ENCODE peak calls at places on chromosomes 5 and 9, in four cellular contexts. Q is SK-N-SH, R is K562, S is HCT116. J is an unnamed sample.

GRCh38 chr9:122387526-122387925 is 16.7 kb downstream of the PTGS1 start:
- DNase-seq in R (no peak), S (no peak), Q (no peak), J (no peak)

GRCh38 chr5:147084702-147085101 is 150.1 kb upstream of the STK32A start:
- DNase-seq in R (no peak), S (no peak), Q (no peak), J (no peak)

GRCh38 chr9:17137576-17137975 is 2.7 kb downstream of the CNTLN start:
- DNase-seq in R (no peak), S (no peak), Q (no peak), J (no peak)

GRCh38 chr9:104099630-104100029 is 5.5 kb downstream of the SMC2 start:
- DNase-seq in R (no peak), S (no peak), Q (no peak), J (no peak)

GRCh38 chr9:108021311-108021710 is 531.7 kb upstream of the KLF4 start:
- DNase-seq in Q (no peak), S (no peak), R (no peak), J (no peak)

GRCh38 chr9:83472221-83472665 is 66.0 kb downstream of the FRMD3 start:
- DNase-seq in Q (no peak), R (no peak), S (no peak), J (no peak)

GRCh38 chr9:133855802-133856592 is 117.8 kb upstream of the SARDH start:
- DNase-seq in S (no peak), Q (no peak), R (no peak), J (no peak)

GRCh38 chr5:124555179-124555578 is 191.3 kb downstream of the ZNF608 start:
- DNase-seq in R (no peak), Q (no peak), S (no peak), J (no peak)

GRCh38 chr5:27466959-27467358 is 428.6 kb upstream of the CDH9 start:
- DNase-seq in Q (no peak), R (no peak), S (no peak), J (no peak)

GRCh38 chr5:132662004-132662401 is 4.0 kb downstream of the IL13 start:
- DNase-seq in R (no peak), S (no peak), Q (no peak), J (no peak)

GRCh38 chr9:13568851-13569618 is 289.5 kb upstream of the MPDZ start:
- DNase-seq in S (no peak), Q (no peak), R (no peak), J (no peak)

GRCh38 chr9:131720330-131720729 is 19.5 kb downstream of the RAPGEF1 start:
- DNase-seq in Q (no peak), S (no peak), R (no peak), J (no peak)

GRCh38 chr9:5628183-5628529 is 751 bp upstream of the RIC1 start:
- DNase-seq in S (no peak), R (no peak), Q (peak), J (no peak)

GRCh38 chr5:137233726-137234125 is 265.4 kb downstream of the SPOCK1 start:
- DNase-seq in R (no peak), S (no peak), Q (no peak), J (no peak)
- TF ChIP-seq YY1 in R (no peak), S (no peak), Q (no peak), J (no peak)

DNA sequence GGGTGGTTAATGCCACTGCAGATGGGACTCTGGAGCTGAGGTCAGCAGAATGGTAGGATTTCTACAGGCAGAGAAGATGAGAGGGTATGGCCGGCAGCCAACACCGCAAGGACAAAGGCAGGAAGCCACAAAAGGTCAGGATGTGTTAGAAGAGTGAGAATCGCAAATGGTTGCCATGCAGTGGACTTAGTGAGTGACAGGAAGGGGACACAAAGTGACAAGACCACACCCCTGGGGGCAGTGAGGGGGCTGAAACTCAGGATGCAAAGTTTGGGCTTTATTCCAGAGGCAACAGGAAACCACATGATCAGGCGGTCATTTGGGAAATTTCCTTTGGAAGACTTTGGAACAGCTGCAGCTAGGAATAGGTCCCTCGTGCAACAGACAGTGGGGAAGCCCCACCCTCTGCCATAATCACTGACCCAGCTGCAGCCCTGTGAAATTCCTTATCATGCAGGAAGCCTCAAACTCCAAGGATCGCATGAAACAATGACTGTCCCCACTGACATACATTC is 14.2 kb upstream of the CCDC180 start:
- DNase-seq in Q (no peak), S (no peak), R (no peak), J (no peak)
- TF ChIP-seq YY1 in Q (no peak), S (no peak), R (no peak), J (no peak)

DNA sequence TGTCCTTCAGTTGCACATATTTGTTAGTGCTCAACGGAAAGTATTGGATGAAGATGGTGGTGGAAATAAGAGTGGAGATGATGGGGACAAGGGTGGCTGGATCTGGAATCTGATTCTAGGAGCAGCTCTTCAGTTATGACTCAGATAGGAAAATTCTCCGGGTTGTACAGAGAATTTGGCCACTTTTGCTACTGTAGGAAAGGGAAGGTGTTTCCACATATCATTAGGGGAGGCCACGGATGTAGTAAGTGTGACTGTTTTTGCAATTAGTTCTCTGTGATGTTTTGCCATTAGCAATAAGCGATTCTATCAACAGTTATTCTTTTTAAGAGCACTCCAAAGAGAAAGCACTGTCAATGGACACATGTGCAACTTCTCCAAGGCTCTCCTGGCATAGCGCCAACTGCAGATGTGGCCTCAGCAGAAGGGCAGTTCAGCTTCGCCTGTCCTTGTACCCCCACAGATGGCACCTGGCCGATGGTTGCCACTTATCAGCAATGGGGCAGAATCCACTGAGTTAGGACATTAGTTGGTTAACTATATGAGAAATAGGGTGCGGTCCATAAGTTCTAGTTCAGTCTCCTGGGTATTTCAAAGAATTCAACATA is 96.4 kb downstream of the ARSB start:
- DNase-seq in R (no peak), S (no peak), Q (no peak), J (no peak)
- TF ChIP-seq YY1 in R (no peak), S (no peak), Q (no peak), J (no peak)

GRCh38 chr9:6735422-6735821 is 22.4 kb upstream of the KDM4C start:
- DNase-seq in R (no peak), S (no peak), Q (no peak), J (no peak)

GRCh38 chr9:6733243-6733642 is 24.5 kb upstream of the KDM4C start:
- DNase-seq in S (no peak), Q (no peak), R (no peak), J (no peak)

GRCh38 chr9:6733831-6734230 is 23.9 kb upstream of the KDM4C start:
- DNase-seq in S (no peak), Q (no peak), R (no peak), J (no peak)

DNA sequence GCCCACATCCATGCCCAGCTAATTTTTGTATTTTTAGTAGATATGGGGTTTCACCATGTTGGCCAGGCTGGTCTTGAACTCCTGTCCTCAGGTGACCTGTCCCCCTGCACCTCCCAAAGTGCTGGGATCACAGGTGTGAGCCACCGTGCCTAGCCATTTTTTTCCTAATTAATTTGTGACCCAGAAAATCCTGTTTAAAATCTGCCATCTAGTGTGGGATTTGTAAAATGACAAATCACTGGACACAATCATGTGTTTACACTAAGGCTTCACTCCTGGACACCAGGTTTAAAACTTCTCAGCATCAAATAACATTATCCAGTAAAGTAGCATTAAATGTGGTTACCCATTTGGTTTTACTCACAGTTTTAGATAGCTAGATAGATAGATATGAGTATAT is 18.6 kb upstream of the KDM4C start:
- DNase-seq in R (no peak), S (peak), Q (peak), J (no peak)
- TF ChIP-seq YY1 in R (no peak), S (no peak), Q (no peak), J (no peak)

DNA sequence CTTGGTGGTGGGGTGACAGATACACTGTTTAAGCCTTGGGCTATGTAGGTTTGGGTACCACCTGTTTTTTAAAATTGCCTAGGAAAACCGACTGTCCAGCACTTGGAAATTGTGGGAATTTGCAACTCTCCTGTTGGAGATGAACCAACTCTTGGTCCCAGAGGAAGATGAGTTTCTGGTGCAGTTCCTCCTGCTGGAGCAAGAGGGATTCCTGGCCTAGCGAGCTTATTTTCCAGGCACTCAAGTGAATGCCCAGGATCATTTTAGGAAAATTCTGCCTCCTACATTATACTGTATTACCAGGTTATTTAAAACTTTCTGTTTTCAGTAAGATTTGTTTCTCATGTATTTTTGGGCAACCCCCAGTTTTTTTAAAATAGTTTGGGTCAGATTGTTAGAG is 33.7 kb downstream of the AP3S1 start:
- DNase-seq in S (no peak), R (no peak), Q (no peak), J (no peak)
- TF ChIP-seq YY1 in S (no peak), R (no peak), Q (no peak), J (no peak)

GRCh38 chr9:18569941-18570630 is 96.1 kb downstream of the ADAMTSL1 start:
- DNase-seq in Q (no peak), S (no peak), R (no peak), J (no peak)
- TF ChIP-seq YY1 in Q (no peak), S (no peak), R (no peak), J (no peak)

GRCh38 chr9:38318755-38319495 is 73.6 kb upstream of the ALDH1B1 start:
- DNase-seq in Q (peak), R (no peak), S (no peak), J (peak)

GRCh38 chr9:38322937-38323336 is 69.6 kb upstream of the ALDH1B1 start:
- DNase-seq in Q (no peak), S (no peak), R (no peak), J (no peak)

GRCh38 chr9:38316166-38316765 is 76.2 kb upstream of the ALDH1B1 start:
- DNase-seq in R (no peak), Q (no peak), S (no peak), J (no peak)

GRCh38 chr9:38315085-38315595 is 77.4 kb upstream of the ALDH1B1 start:
- DNase-seq in Q (no peak), R (no peak), S (no peak), J (no peak)

DNA sequence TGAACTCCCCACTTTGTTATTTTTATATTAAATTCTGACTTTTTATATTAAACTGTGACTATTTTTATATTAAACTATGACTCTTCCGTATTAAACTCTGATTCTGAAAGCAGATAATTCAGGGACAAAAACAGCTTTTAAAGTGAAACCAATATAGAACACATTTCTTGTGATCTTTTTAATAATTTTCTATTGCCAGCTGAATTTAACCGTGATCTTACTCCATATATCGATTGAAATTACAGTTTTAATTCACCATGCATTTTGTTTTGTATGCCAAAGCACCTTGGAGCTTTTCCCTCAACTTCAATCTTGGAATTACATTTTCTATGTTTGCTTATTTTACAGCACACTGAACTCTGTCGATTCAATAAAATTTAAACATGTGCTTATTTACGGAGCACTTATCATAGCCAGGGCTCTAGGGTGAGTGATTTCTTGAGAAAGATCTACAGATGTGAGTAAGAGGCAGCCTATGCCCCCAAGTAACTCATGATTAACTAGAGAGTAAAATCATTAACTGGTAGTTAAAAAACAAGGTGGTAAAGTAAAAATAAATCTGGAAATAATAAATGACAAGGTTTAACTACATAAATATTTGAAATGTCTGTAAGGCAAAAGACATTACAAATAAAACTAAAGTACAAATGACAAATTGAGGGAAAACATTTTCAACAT is 72.9 kb upstream of the ALDH1B1 start:
- DNase-seq in S (no peak), R (no peak), Q (no peak), J (no peak)
- TF ChIP-seq YY1 in S (no peak), R (no peak), Q (no peak), J (no peak)

GRCh38 chr5:176994460-176995121 is 12.0 kb downstream of the UIMC1 start:
- DNase-seq in Q (no peak), S (no peak), R (peak), J (peak)
- TF ChIP-seq YY1 in Q (no peak), S (no peak), R (no peak), J (no peak)

GRCh38 chr9:2727966-2728613 is 10.8 kb downstream of the KCNV2 start:
- DNase-seq in Q (peak), S (peak), R (peak), J (peak)

GRCh38 chr9:2729721-2730120 is 12.4 kb downstream of the KCNV2 start:
- DNase-seq in R (no peak), S (no peak), Q (no peak), J (no peak)

GRCh38 chr9:2732492-2732891 is 15.2 kb downstream of the KCNV2 start:
- DNase-seq in S (no peak), R (no peak), Q (no peak), J (no peak)

GRCh38 chr9:2729003-2729402 is 11.7 kb downstream of the KCNV2 start:
- DNase-seq in Q (no peak), S (no peak), R (no peak), J (no peak)

GRCh38 chr9:2730971-2731370 is 13.7 kb downstream of the KCNV2 start:
- DNase-seq in Q (no peak), S (no peak), R (no peak), J (no peak)
- TF ChIP-seq YY1 in Q (no peak), S (no peak), R (no peak), J (no peak)

DNA sequence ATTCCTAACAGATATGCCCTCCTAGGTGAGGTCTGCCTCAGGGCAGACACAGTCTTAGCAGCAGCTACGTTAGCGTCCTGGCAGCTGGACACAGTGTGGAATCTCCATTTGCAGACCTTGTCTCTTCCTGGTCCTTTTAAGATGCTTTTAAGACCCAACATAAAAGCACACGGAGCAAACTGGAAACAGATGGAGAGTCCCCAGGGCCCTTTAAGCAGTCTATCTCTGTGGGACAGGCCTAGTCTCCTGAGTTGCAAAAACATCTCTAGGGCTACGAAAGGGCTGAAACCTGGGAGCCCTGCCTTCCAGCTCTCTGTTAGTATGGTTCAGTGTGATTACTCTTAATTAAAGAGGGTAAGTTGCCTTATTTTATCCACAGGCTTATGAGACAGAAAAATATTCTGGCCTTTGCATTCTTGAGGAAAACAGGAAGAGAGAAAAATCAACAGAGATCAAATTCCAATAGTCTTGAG is 66.0 kb upstream of the GNA14 start:
- DNase-seq in Q (peak), S (no peak), R (no peak), J (no peak)
- TF ChIP-seq YY1 in Q (no peak), S (no peak), R (no peak), J (no peak)